ENCODE peak calls at places on chromosome 13, in four cellular contexts. One of them, this sample, is unnamed.

GRCh38 chr13:86737334-86737932 is 933.7 kb upstream of the SLITRK5 start:
- DNase-seq in CD4-positive, alpha-beta memory T cell: no peak
- DNase-seq in SK-N-MC: no peak
- DNase-seq in WERI-Rb-1: no peak
- DNase-seq in this sample: no peak

GRCh38 chr13:111846396-111847174 is 220.4 kb upstream of the SOX1 start:
- DNase-seq in CD4-positive, alpha-beta memory T cell: no peak
- DNase-seq in SK-N-MC: no peak
- DNase-seq in WERI-Rb-1: no peak
- DNase-seq in this sample: peak

GRCh38 chr13:97967226-97967625 is 13.8 kb downstream of the IPO5 start:
- DNase-seq in CD4-positive, alpha-beta memory T cell: no peak
- DNase-seq in SK-N-MC: no peak
- DNase-seq in WERI-Rb-1: no peak
- DNase-seq in this sample: no peak

GRCh38 chr13:40495620-40496001 is 170.8 kb downstream of the FOXO1 start:
- DNase-seq in CD4-positive, alpha-beta memory T cell: no peak
- DNase-seq in SK-N-MC: no peak
- DNase-seq in WERI-Rb-1: no peak
- DNase-seq in this sample: no peak

GRCh38 chr13:76813874-76814273 is 72.3 kb downstream of the KCTD12 start:
- DNase-seq in CD4-positive, alpha-beta memory T cell: no peak
- DNase-seq in SK-N-MC: no peak
- DNase-seq in WERI-Rb-1: no peak
- DNase-seq in this sample: peak

GRCh38 chr13:74868044-74868443 is 613.9 kb downstream of the TBC1D4 start:
- DNase-seq in CD4-positive, alpha-beta memory T cell: no peak
- DNase-seq in SK-N-MC: no peak
- DNase-seq in WERI-Rb-1: no peak
- DNase-seq in this sample: no peak

GRCh38 chr13:25281193-25281936 is 5.9 kb downstream of the MTMR6 start:
- DNase-seq in CD4-positive, alpha-beta memory T cell: no peak
- DNase-seq in SK-N-MC: peak
- DNase-seq in WERI-Rb-1: no peak
- DNase-seq in this sample: no peak

GRCh38 chr13:21894091-21894490 is 223.2 kb downstream of the FGF9 start:
- DNase-seq in CD4-positive, alpha-beta memory T cell: no peak
- DNase-seq in SK-N-MC: no peak
- DNase-seq in WERI-Rb-1: no peak
- DNase-seq in this sample: peak

GRCh38 chr13:72960541-72960940 is 98.3 kb upstream of the KLF5 start:
- DNase-seq in CD4-positive, alpha-beta memory T cell: no peak
- DNase-seq in SK-N-MC: no peak
- DNase-seq in WERI-Rb-1: no peak
- DNase-seq in this sample: no peak

GRCh38 chr13:21529102-21529893 is 70.2 kb upstream of the ZDHHC20 start:
- DNase-seq in CD4-positive, alpha-beta memory T cell: no peak
- DNase-seq in SK-N-MC: no peak
- DNase-seq in WERI-Rb-1: no peak
- DNase-seq in this sample: no peak

GRCh38 chr13:114142640-114143490 is 10.4 kb upstream of the RASA3 start:
- DNase-seq in CD4-positive, alpha-beta memory T cell: peak
- DNase-seq in SK-N-MC: no peak
- DNase-seq in WERI-Rb-1: no peak
- DNase-seq in this sample: peak

GRCh38 chr13:20303636-20304035 is 71.5 kb upstream of the GJB6 start:
- DNase-seq in CD4-positive, alpha-beta memory T cell: no peak
- DNase-seq in SK-N-MC: peak
- DNase-seq in WERI-Rb-1: no peak
- DNase-seq in this sample: no peak

GRCh38 chr13:99075268-99076191 is 97.7 kb upstream of the DOCK9 start:
- DNase-seq in CD4-positive, alpha-beta memory T cell: peak
- DNase-seq in SK-N-MC: no peak
- DNase-seq in WERI-Rb-1: peak
- DNase-seq in this sample: no peak

GRCh38 chr13:30928971-30929370 is 3.5 kb upstream of the TEX26 start:
- DNase-seq in CD4-positive, alpha-beta memory T cell: no peak
- DNase-seq in SK-N-MC: no peak
- DNase-seq in WERI-Rb-1: no peak
- DNase-seq in this sample: no peak

GRCh38 chr13:23724196-23724970 is 154.2 kb downstream of the TNFRSF19 start:
- DNase-seq in CD4-positive, alpha-beta memory T cell: no peak
- DNase-seq in SK-N-MC: no peak
- DNase-seq in WERI-Rb-1: peak
- DNase-seq in this sample: no peak

GRCh38 chr13:59774511-59774911 is 389.2 kb downstream of the DIAPH3 start:
- DNase-seq in CD4-positive, alpha-beta memory T cell: no peak
- DNase-seq in SK-N-MC: no peak
- DNase-seq in WERI-Rb-1: no peak
- DNase-seq in this sample: no peak

GRCh38 chr13:43546821-43547220 is 240.0 kb downstream of the ENOX1 start:
- DNase-seq in CD4-positive, alpha-beta memory T cell: no peak
- DNase-seq in SK-N-MC: no peak
- DNase-seq in WERI-Rb-1: peak
- DNase-seq in this sample: no peak

GRCh38 chr13:101307181-101307701 is 109.1 kb downstream of the NALCN start:
- DNase-seq in CD4-positive, alpha-beta memory T cell: no peak
- DNase-seq in SK-N-MC: no peak
- DNase-seq in WERI-Rb-1: no peak
- DNase-seq in this sample: no peak

GRCh38 chr13:50357586-50358118 is 342.4 kb downstream of the KCNRG start:
- DNase-seq in CD4-positive, alpha-beta memory T cell: no peak
- DNase-seq in SK-N-MC: no peak
- DNase-seq in WERI-Rb-1: no peak
- DNase-seq in this sample: no peak

GRCh38 chr13:98484289-98485219 is 92.4 kb downstream of the STK24 start:
- DNase-seq in CD4-positive, alpha-beta memory T cell: peak
- DNase-seq in SK-N-MC: no peak
- DNase-seq in WERI-Rb-1: peak
- DNase-seq in this sample: peak

GRCh38 chr13:78977311-78977710 is 318.4 kb upstream of the OBI1 start:
- DNase-seq in CD4-positive, alpha-beta memory T cell: no peak
- DNase-seq in SK-N-MC: no peak
- DNase-seq in WERI-Rb-1: no peak
- DNase-seq in this sample: no peak

GRCh38 chr13:46575321-46575721 is 22.4 kb downstream of the LRCH1 start:
- DNase-seq in CD4-positive, alpha-beta memory T cell: no peak
- DNase-seq in SK-N-MC: no peak
- DNase-seq in WERI-Rb-1: no peak
- DNase-seq in this sample: no peak

GRCh38 chr13:94641432-94641941 is 39.8 kb downstream of the GPR180 start:
- DNase-seq in CD4-positive, alpha-beta memory T cell: no peak
- DNase-seq in SK-N-MC: peak
- DNase-seq in WERI-Rb-1: no peak
- DNase-seq in this sample: no peak

GRCh38 chr13:98674968-98675528 is 77.4 kb downstream of the SLC15A1 start:
- DNase-seq in CD4-positive, alpha-beta memory T cell: no peak
- DNase-seq in SK-N-MC: no peak
- DNase-seq in WERI-Rb-1: no peak
- DNase-seq in this sample: no peak

GRCh38 chr13:72754111-72754510 is 26.4 kb downstream of the BORA start:
- DNase-seq in CD4-positive, alpha-beta memory T cell: no peak
- DNase-seq in SK-N-MC: no peak
- DNase-seq in WERI-Rb-1: no peak
- DNase-seq in this sample: no peak

GRCh38 chr13:36891752-36892151 is 28.3 kb downstream of the SMAD9 start:
- DNase-seq in CD4-positive, alpha-beta memory T cell: no peak
- DNase-seq in SK-N-MC: no peak
- DNase-seq in WERI-Rb-1: no peak
- DNase-seq in this sample: no peak

DNA sequence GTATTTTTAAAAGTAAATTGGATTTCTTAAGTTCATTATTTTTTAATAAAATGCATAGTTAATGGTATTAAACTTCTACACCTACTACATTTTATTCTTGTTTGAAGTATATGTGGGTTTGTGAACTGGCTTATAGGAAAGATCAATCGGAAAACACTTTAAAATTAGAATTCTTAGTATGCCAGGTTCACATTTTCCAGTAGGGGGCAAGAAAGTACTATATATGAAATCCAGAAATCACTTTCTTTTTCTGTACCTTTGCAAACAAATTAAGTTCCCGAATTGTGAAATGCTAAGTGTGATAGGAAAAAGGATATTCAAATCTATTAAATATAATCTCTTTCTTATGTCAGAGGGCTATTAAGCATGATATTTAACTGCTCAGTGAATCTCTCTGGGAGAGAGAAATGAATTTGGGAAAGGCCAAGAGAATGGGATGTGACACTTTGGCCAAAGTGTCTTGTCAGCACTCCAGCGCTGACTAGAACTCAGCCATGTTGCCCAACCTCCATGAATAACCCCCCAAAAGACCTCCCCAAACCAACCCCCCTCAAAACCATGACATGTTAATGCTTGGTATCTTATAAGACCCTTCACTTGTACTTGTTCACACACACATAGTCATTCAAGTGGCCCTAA is 122.6 kb upstream of the SLC10A2 start:
- DNase-seq in CD4-positive, alpha-beta memory T cell: no peak
- DNase-seq in SK-N-MC: no peak
- DNase-seq in WERI-Rb-1: no peak
- DNase-seq in this sample: peak
- H3K4me3 ChIP-seq in CD4-positive, alpha-beta memory T cell: no peak
- H3K4me3 ChIP-seq in SK-N-MC: no peak
- H3K4me3 ChIP-seq in WERI-Rb-1: no peak
- H3K4me3 ChIP-seq in this sample: no peak

GRCh38 chr13:106047859-106048258 is 487.6 kb downstream of the EFNB2 start:
- DNase-seq in CD4-positive, alpha-beta memory T cell: no peak
- DNase-seq in SK-N-MC: no peak
- DNase-seq in WERI-Rb-1: no peak
- DNase-seq in this sample: no peak
- H3K4me3 ChIP-seq in CD4-positive, alpha-beta memory T cell: no peak
- H3K4me3 ChIP-seq in SK-N-MC: no peak
- H3K4me3 ChIP-seq in WERI-Rb-1: no peak
- H3K4me3 ChIP-seq in this sample: no peak

GRCh38 chr13:51768378-51768921 is 35.5 kb downstream of the DHRS12 start:
- DNase-seq in CD4-positive, alpha-beta memory T cell: no peak
- DNase-seq in SK-N-MC: no peak
- DNase-seq in WERI-Rb-1: no peak
- DNase-seq in this sample: no peak

GRCh38 chr13:51763486-51763885 is 40.5 kb downstream of the DHRS12 start:
- DNase-seq in CD4-positive, alpha-beta memory T cell: no peak
- DNase-seq in SK-N-MC: no peak
- DNase-seq in WERI-Rb-1: no peak
- DNase-seq in this sample: no peak

GRCh38 chr13:51764184-51765141 is 39.5 kb downstream of the DHRS12 start:
- DNase-seq in CD4-positive, alpha-beta memory T cell: peak
- DNase-seq in SK-N-MC: no peak
- DNase-seq in WERI-Rb-1: no peak
- DNase-seq in this sample: no peak

GRCh38 chr13:51767100-51767499 is 36.9 kb downstream of the DHRS12 start:
- DNase-seq in CD4-positive, alpha-beta memory T cell: no peak
- DNase-seq in SK-N-MC: no peak
- DNase-seq in WERI-Rb-1: no peak
- DNase-seq in this sample: peak

DNA sequence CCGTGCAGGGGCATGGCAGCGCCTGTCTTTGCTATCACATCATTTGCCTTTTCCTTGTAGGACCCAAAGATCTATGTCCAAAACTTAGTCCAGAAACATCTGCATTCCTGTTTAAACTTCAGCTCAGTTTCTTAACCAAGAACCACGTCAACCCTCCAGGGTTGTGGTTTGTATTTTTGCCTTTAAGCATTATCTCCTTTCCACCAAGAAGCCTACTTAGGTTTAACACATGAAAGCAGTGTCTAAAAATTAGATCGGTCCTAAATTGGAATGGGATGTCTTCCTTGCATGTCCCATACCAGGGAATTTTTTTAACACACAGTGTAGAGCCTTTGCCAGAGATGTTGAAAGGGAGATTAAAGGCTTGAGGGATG is 38.8 kb downstream of the DHRS12 start:
- DNase-seq in CD4-positive, alpha-beta memory T cell: no peak
- DNase-seq in SK-N-MC: no peak
- DNase-seq in WERI-Rb-1: no peak
- DNase-seq in this sample: no peak
- H3K4me3 ChIP-seq in CD4-positive, alpha-beta memory T cell: no peak
- H3K4me3 ChIP-seq in SK-N-MC: no peak
- H3K4me3 ChIP-seq in WERI-Rb-1: no peak
- H3K4me3 ChIP-seq in this sample: no peak

GRCh38 chr13:52846567-52847321 is 1.7 kb downstream of the PCDH8 start:
- DNase-seq in CD4-positive, alpha-beta memory T cell: no peak
- DNase-seq in SK-N-MC: no peak
- DNase-seq in WERI-Rb-1: no peak
- DNase-seq in this sample: no peak
- H3K4me3 ChIP-seq in CD4-positive, alpha-beta memory T cell: no peak
- H3K4me3 ChIP-seq in SK-N-MC: peak
- H3K4me3 ChIP-seq in WERI-Rb-1: peak
- H3K4me3 ChIP-seq in this sample: no peak

DNA sequence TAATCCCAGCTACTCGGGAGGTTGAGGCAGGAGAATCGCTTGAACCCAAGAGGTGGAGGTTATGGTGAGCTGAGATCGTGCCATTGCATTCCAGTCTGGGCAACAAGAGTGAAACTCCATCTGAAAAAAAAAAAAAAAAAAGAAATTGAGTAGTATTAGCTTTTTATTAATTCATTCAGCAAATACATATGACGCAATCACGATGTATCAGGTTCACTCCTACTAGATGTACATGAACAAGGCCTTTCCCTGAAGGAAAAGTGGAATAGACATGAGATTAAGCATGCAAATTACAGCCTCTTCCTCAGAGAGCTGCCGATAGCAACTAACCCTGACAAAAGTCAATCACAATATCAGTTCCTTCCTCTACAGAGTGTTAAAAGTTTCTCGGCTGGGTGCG is 9.2 kb upstream of the TPT1 start:
- DNase-seq in CD4-positive, alpha-beta memory T cell: no peak
- DNase-seq in SK-N-MC: no peak
- DNase-seq in WERI-Rb-1: no peak
- DNase-seq in this sample: no peak
- H3K4me3 ChIP-seq in CD4-positive, alpha-beta memory T cell: no peak
- H3K4me3 ChIP-seq in SK-N-MC: no peak
- H3K4me3 ChIP-seq in WERI-Rb-1: no peak
- H3K4me3 ChIP-seq in this sample: no peak

GRCh38 chr13:28489975-28490550 is 4.9 kb downstream of the FLT1 start:
- DNase-seq in CD4-positive, alpha-beta memory T cell: no peak
- DNase-seq in SK-N-MC: no peak
- DNase-seq in WERI-Rb-1: no peak
- DNase-seq in this sample: no peak

GRCh38 chr13:28486144-28486543 is 8.8 kb downstream of the FLT1 start:
- DNase-seq in CD4-positive, alpha-beta memory T cell: no peak
- DNase-seq in SK-N-MC: no peak
- DNase-seq in WERI-Rb-1: no peak
- DNase-seq in this sample: peak

GRCh38 chr13:28488376-28489005 is 6.4 kb downstream of the FLT1 start:
- DNase-seq in CD4-positive, alpha-beta memory T cell: no peak
- DNase-seq in SK-N-MC: no peak
- DNase-seq in WERI-Rb-1: no peak
- DNase-seq in this sample: peak

GRCh38 chr13:28492527-28493367 is 2.2 kb downstream of the FLT1 start:
- DNase-seq in CD4-positive, alpha-beta memory T cell: peak
- DNase-seq in SK-N-MC: no peak
- DNase-seq in WERI-Rb-1: no peak
- DNase-seq in this sample: peak

DNA sequence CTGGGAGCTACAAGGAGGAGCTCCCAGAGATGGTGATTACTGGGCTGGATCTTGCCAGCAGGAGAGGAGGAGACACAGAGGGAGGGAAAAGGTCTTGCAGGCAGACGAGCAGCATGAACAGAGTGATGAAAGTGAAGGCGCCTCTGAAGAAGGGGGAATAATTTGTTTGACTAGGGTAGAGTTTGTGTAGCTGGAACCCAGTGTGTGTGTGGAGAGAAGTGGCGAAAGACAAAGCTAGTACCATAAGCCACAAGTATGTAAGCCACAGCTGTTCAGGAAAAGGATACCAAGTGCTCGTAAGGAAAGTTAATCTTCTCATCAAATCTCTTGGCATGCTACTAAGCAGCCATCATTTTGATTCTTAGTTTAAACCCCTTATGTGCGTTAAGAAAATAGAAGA is 5.4 kb downstream of the FLT1 start:
- DNase-seq in CD4-positive, alpha-beta memory T cell: no peak
- DNase-seq in SK-N-MC: no peak
- DNase-seq in WERI-Rb-1: no peak
- DNase-seq in this sample: peak
- H3K4me3 ChIP-seq in CD4-positive, alpha-beta memory T cell: no peak
- H3K4me3 ChIP-seq in SK-N-MC: peak
- H3K4me3 ChIP-seq in WERI-Rb-1: no peak
- H3K4me3 ChIP-seq in this sample: no peak